ENCODE peak calls at places on chromosomes 5 and 9, in six cellular contexts. I is cardiac fibroblast; P is right lobe of liver; O is choroid plexus epithelial cell; B is BJ; R is CD8-positive, alpha-beta memory T cell. Z is an unnamed sample.

GRCh38 chr9:35538361-35539234 is 48.7 kb downstream of the RUSC2 start:
- DNase-seq in R (no peak), B (peak), O (peak), I (peak), P (no peak), Z (no peak)

GRCh38 chr9:96655198-96655851 is at the start of gene PRXL2C:
- DNase-seq in R (peak), I (peak), P (peak), B (peak), O (peak), Z (peak)

GRCh38 chr9:115262952-115263351 is 145.0 kb upstream of the TNC start:
- DNase-seq in P (no peak), B (no peak), O (no peak), R (no peak), I (peak), Z (no peak)

GRCh38 chr5:174159327-174160247 is 114.1 kb downstream of the NSG2 start:
- DNase-seq in I (peak), O (peak), B (peak), R (no peak), P (peak), Z (no peak)

GRCh38 chr5:114305402-114306207 is 56.3 kb upstream of the KCNN2 start:
- DNase-seq in B (peak), P (no peak), R (no peak), I (peak), O (peak), Z (peak)

GRCh38 chr5:8908055-8908683 is 637.7 kb downstream of the SEMA5A start:
- DNase-seq in P (no peak), R (no peak), O (peak), I (peak), B (no peak), Z (peak)

GRCh38 chr9:128007566-128008138 is 26.9 kb upstream of the EEIG1 start:
- DNase-seq in B (no peak), I (peak), R (peak), P (peak), O (peak), Z (peak)

GRCh38 chr5:134463176-134463720 is 51.6 kb upstream of the CDKN2AIPNL start:
- DNase-seq in B (no peak), I (no peak), O (no peak), P (peak), R (no peak), Z (no peak)

GRCh38 chr9:22117511-22118388 is 108.6 kb upstream of the CDKN2B start:
- DNase-seq in P (no peak), O (peak), I (peak), R (no peak), B (no peak), Z (no peak)

GRCh38 chr9:4923580-4924544 is 61.2 kb upstream of the JAK2 start:
- DNase-seq in O (peak), P (no peak), B (no peak), R (no peak), I (peak), Z (peak)

GRCh38 chr9:83296123-83296522 is 233.2 kb upstream of the RASEF start:
- DNase-seq in O (no peak), B (no peak), R (no peak), I (no peak), P (no peak), Z (peak)

GRCh38 chr5:40080191-40080590 is 599.5 kb upstream of the PTGER4 start:
- DNase-seq in B (no peak), I (peak), O (no peak), R (no peak), P (no peak), Z (no peak)

GRCh38 chr5:137627293-137627692 is 108.6 kb downstream of the KLHL3 start:
- DNase-seq in B (no peak), I (no peak), O (no peak), P (no peak), R (no peak), Z (no peak)

GRCh38 chr9:94084314-94084713 is at the start of gene PTPDC1:
- DNase-seq in O (peak), B (peak), R (no peak), P (no peak), I (peak), Z (peak)

GRCh38 chr5:34687269-34688011 is 31.3 kb downstream of the RAI14 start:
- DNase-seq in B (no peak), O (peak), I (peak), R (no peak), P (no peak), Z (no peak)

GRCh38 chr9:89874351-89875321 is 269.8 kb downstream of the GADD45G start:
- DNase-seq in B (no peak), I (no peak), P (peak), O (no peak), R (no peak), Z (no peak)

GRCh38 chr5:54671111-54671531 is 153.6 kb downstream of the SNX18 start:
- DNase-seq in I (peak), O (peak), B (no peak), R (no peak), P (no peak), Z (no peak)

GRCh38 chr5:67305913-67306710 is 109.5 kb upstream of the CD180 start:
- DNase-seq in O (no peak), B (no peak), R (no peak), I (peak), P (no peak), Z (no peak)

GRCh38 chr5:7385681-7386080 is 10.3 kb upstream of the ADCY2 start:
- DNase-seq in O (no peak), B (no peak), P (no peak), I (no peak), R (no peak), Z (no peak)

GRCh38 chr9:994005-994404 is 17.6 kb downstream of the DMRT3 start:
- DNase-seq in O (no peak), R (no peak), B (no peak), I (no peak), P (no peak), Z (peak)

GRCh38 chr9:2181794-2182193 is 166.6 kb downstream of the SMARCA2 start:
- DNase-seq in P (no peak), R (no peak), B (no peak), I (peak), O (peak), Z (no peak)

GRCh38 chr9:3980771-3981170 is 319.1 kb downstream of the GLIS3 start:
- DNase-seq in B (no peak), O (peak), I (no peak), R (no peak), P (no peak), Z (no peak)

GRCh38 chr5:470961-471749 is 28.2 kb downstream of the EXOC3 start:
- DNase-seq in B (no peak), I (no peak), R (no peak), P (no peak), O (no peak), Z (no peak)

GRCh38 chr5:102713682-102714231 is 41.3 kb upstream of the PAM start:
- DNase-seq in I (peak), P (no peak), B (no peak), O (peak), R (no peak), Z (no peak)

GRCh38 chr5:64207978-64208377 is 42.3 kb downstream of the RNF180 start:
- DNase-seq in P (no peak), O (peak), B (no peak), R (no peak), I (peak), Z (no peak)

GRCh38 chr9:95512751-95513120 is 4.0 kb downstream of the PTCH1 start:
- DNase-seq in B (no peak), O (no peak), P (no peak), R (no peak), I (no peak), Z (no peak)

GRCh38 chr9:120921751-120922181 is 4.8 kb downstream of the TRAF1 start:
- DNase-seq in O (no peak), B (no peak), R (no peak), P (no peak), I (no peak), Z (no peak)

GRCh38 chr9:15512889-15513288 is 2.1 kb upstream of the PSIP1 start:
- DNase-seq in R (no peak), P (no peak), O (no peak), I (no peak), B (no peak), Z (no peak)

GRCh38 chr5:88881566-88881965 is 1.4 kb downstream of the MEF2C start:
- DNase-seq in P (no peak), B (no peak), I (peak), O (peak), R (no peak), Z (no peak)

GRCh38 chr5:24547127-24547526 is 97.7 kb downstream of the CDH10 start:
- DNase-seq in P (no peak), B (no peak), I (no peak), O (no peak), R (no peak), Z (no peak)

GRCh38 chr5:73796164-73797141 is 170.5 kb downstream of the ARHGEF28 start:
- DNase-seq in I (peak), B (peak), O (peak), P (peak), R (peak), Z (peak)

GRCh38 chr9:93682155-93682968 is 106.0 kb downstream of the PHF2 start:
- DNase-seq in P (peak), R (peak), B (peak), I (peak), O (peak), Z (peak)

GRCh38 chr5:168163966-168164365 is 127.5 kb upstream of the WWC1 start:
- DNase-seq in I (no peak), B (no peak), R (no peak), P (peak), O (no peak), Z (no peak)

GRCh38 chr9:135671591-135672041 is 8.5 kb downstream of the LCN9 start:
- DNase-seq in I (no peak), P (no peak), B (no peak), R (no peak), O (no peak), Z (no peak)

GRCh38 chr9:88180084-88180765 is 42.0 kb upstream of the SPATA31C2 start:
- DNase-seq in P (no peak), O (no peak), B (no peak), I (no peak), R (no peak), Z (no peak)

GRCh38 chr5:87184544-87184943 is 83.1 kb upstream of the RASA1 start:
- DNase-seq in P (no peak), R (no peak), I (no peak), O (no peak), B (no peak), Z (no peak)

GRCh38 chr5:110884005-110884404 is 145.2 kb downstream of the SLC25A46 start:
- DNase-seq in P (no peak), R (no peak), I (peak), O (peak), B (no peak), Z (no peak)

GRCh38 chr5:32942225-32942989 is 231.3 kb downstream of the NPR3 start:
- DNase-seq in B (no peak), R (no peak), P (no peak), O (peak), I (peak), Z (peak)

GRCh38 chr9:129665008-129665771 is at the start of gene PRRX2:
- DNase-seq in B (no peak), I (no peak), O (no peak), R (peak), P (no peak), Z (no peak)
- H3K4me3 ChIP-seq in B (peak), I (peak), O (peak), R (peak), P (no peak), Z (no peak)

GRCh38 chr5:78577992-78578391 is 70.6 kb downstream of the LHFPL2 start:
- DNase-seq in I (no peak), B (no peak), O (no peak), P (no peak), R (no peak), Z (no peak)
- H3K4me3 ChIP-seq in I (no peak), B (no peak), O (no peak), P (no peak), R (no peak), Z (no peak)

GRCh38 chr5:94620257-94620656 is 1.8 kb downstream of the SLF1 start:
- DNase-seq in I (no peak), P (no peak), R (no peak), B (no peak), O (no peak), Z (no peak)
- H3K4me3 ChIP-seq in I (no peak), P (no peak), R (no peak), B (no peak), O (no peak), Z (no peak)

GRCh38 chr9:123542435-123543225 is 186.6 kb downstream of the CRB2 start:
- DNase-seq in O (no peak), R (no peak), B (no peak), I (no peak), P (peak), Z (no peak)

GRCh38 chr9:123541441-123541840 is 185.4 kb downstream of the CRB2 start:
- DNase-seq in O (no peak), P (no peak), R (no peak), B (no peak), I (no peak), Z (no peak)

GRCh38 chr9:123536455-123536868 is 180.5 kb downstream of the CRB2 start:
- DNase-seq in O (no peak), B (no peak), I (no peak), P (no peak), R (no peak), Z (peak)

GRCh38 chr9:123534336-123534735 is 178.3 kb downstream of the CRB2 start:
- DNase-seq in O (no peak), B (no peak), R (no peak), P (no peak), I (no peak), Z (no peak)

DNA sequence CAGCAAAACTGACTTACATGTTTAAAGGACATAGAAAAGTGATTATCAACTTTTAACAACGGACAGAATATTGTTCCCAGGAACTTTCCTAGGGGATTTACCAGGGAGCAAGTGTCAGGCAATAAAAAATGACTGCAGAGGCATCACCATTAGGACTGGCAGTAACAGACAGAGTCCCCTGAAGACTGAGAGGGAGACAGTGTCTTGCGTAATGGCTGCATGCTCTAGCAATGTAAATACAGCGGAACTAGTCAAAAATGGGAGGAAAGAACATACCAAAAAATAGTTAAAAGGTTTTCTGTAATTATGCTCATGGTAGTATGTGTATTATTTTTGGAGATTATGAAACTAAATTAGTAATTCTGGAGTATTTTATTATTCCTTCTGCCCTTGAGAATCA is 181.8 kb downstream of the CRB2 start:
- DNase-seq in O (no peak), I (no peak), R (no peak), B (no peak), P (no peak), Z (no peak)
- H3K4me3 ChIP-seq in O (no peak), I (no peak), R (no peak), B (no peak), P (no peak), Z (no peak)

DNA sequence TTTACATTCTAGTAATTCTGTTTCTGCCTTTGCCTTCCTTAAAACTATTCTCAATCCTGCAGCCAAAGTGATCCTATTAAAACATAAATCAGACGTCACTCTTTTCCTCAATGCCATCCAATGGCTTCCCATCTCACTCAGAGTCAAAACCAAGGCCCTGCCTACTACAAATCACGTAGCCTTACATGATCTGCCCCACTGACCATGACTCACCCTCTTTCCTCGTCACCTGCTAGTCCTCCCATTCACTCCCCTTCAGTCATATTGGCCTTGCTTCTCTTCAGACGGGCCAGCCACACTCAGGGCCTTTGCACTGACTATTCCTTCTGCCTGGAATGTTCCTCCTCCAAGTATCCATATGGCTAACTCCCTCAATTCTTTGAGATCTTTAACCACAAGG is 39.0 kb upstream of the DMXL1 start:
- DNase-seq in I (no peak), P (no peak), R (no peak), B (no peak), O (no peak), Z (no peak)
- H3K4me3 ChIP-seq in I (no peak), P (no peak), R (no peak), B (no peak), O (no peak), Z (no peak)